ENCODE peak calls at places on chromosome 3, in five cellular contexts. A, F, V, W and K are unnamed samples.

GRCh38 chr3:101842245-101842934 is 6.9 kb upstream of the NFKBIZ start:
- DNase-seq in A (no peak), F (no peak), V (no peak), W (no peak), K (no peak)

GRCh38 chr3:20023663-20024417 is 11.8 kb upstream of the PP2D1 start:
- DNase-seq in A (peak), F (peak), V (no peak), W (no peak), K (peak)

GRCh38 chr3:24119321-24119751 is 174.2 kb downstream of the NR1D2 start:
- DNase-seq in A (no peak), F (no peak), V (no peak), W (no peak), K (peak)

GRCh38 chr3:141328286-141329166 is 39.8 kb upstream of the ZBTB38 start:
- DNase-seq in A (no peak), F (no peak), V (peak), W (no peak), K (no peak)

GRCh38 chr3:187669675-187670504 is at the start of gene SST:
- DNase-seq in A (peak), F (peak), V (peak), W (no peak), K (no peak)

GRCh38 chr3:100001514-100002270 is 112.6 kb downstream of the FILIP1L start:
- DNase-seq in A (no peak), F (no peak), V (no peak), W (no peak), K (no peak)

GRCh38 chr3:44206301-44206700 is 35.4 kb upstream of the TOPAZ1 start:
- DNase-seq in A (no peak), F (no peak), V (no peak), W (no peak), K (no peak)

GRCh38 chr3:56917740-56918568 is 116.2 kb upstream of the ARHGEF3 start:
- DNase-seq in A (no peak), F (peak), V (no peak), W (no peak), K (no peak)

GRCh38 chr3:79767194-79767952 is 425 bp downstream of the ROBO1 start:
- DNase-seq in A (no peak), F (no peak), V (no peak), W (no peak), K (no peak)
- TF ChIP-seq CTCF in A (no peak), F (no peak), V (no peak), W (no peak), K (no peak)

GRCh38 chr3:124032351-124032880 is 40.5 kb upstream of the ROPN1 start:
- DNase-seq in A (no peak), F (peak), V (peak), W (no peak), K (peak)

GRCh38 chr3:124034016-124034808 is 42.3 kb upstream of the ROPN1 start:
- DNase-seq in A (no peak), F (peak), V (peak), W (no peak), K (no peak)

GRCh38 chr3:124034809-124035152 is 42.9 kb upstream of the ROPN1 start:
- DNase-seq in A (no peak), F (no peak), V (no peak), W (no peak), K (no peak)

GRCh38 chr3:124033360-124034015 is 41.6 kb upstream of the ROPN1 start:
- DNase-seq in A (no peak), F (peak), V (peak), W (no peak), K (no peak)

GRCh38 chr3:124032881-124033359 is 41.0 kb upstream of the ROPN1 start:
- DNase-seq in A (peak), F (peak), V (peak), W (no peak), K (peak)
- TF ChIP-seq POLR2A in A (no peak), F (no peak), V (peak), W (no peak), K (peak)

GRCh38 chr3:98263944-98264343 is at the start of gene OR5H6:
- DNase-seq in A (no peak), F (no peak), V (no peak), W (no peak), K (no peak)
- TF ChIP-seq CTCF in A (no peak), F (no peak), V (no peak), W (no peak), K (no peak)

DNA sequence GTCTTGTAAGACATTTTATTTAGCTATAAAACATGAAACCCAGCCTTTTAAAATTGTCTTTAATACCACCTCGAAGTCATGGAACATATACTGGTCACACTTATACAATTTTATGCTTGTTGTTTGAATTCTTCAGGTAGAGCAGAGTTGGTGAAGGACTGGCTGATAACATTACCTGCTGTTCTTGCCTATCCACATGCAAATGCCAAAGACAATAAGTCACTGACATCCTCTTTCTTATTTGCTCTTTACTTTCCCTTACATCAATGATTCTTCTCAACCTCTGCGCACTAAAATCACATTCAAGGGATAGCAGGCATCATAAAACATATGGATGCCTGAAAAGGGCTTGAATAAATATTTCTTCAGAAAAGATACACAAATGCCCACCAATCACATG is 392.5 kb upstream of the ATP11B start:
- DNase-seq in A (no peak), F (no peak), V (no peak), W (no peak), K (no peak)
- TF ChIP-seq POLR2A in A (no peak), F (no peak), V (no peak), W (no peak), K (no peak)

GRCh38 chr3:129653019-129653418 is 46.5 kb upstream of the PLXND1 start:
- DNase-seq in A (no peak), F (no peak), V (no peak), W (no peak), K (no peak)

GRCh38 chr3:129654126-129654525 is 47.6 kb upstream of the PLXND1 start:
- DNase-seq in A (no peak), F (no peak), V (no peak), W (no peak), K (no peak)

GRCh38 chr3:129648331-129648730 is 41.9 kb upstream of the PLXND1 start:
- DNase-seq in A (no peak), F (no peak), V (no peak), W (no peak), K (no peak)

GRCh38 chr3:129650256-129650872 is 43.9 kb upstream of the PLXND1 start:
- DNase-seq in A (peak), F (peak), V (peak), W (no peak), K (peak)

GRCh38 chr3:129651316-129652202 is 45.1 kb upstream of the PLXND1 start:
- DNase-seq in A (no peak), F (no peak), V (no peak), W (no peak), K (peak)
- TF ChIP-seq CTCF in A (no peak), F (no peak), V (no peak), W (no peak), K (no peak)